ENCODE peak calls at places on chromosomes 4 and X, in eight cellular contexts. V, P, R, N, S, Q, J and Z are unnamed samples. For H3K9me3, the result is how much of the 10 kb centered on the place peaks cover.

GRCh38 chr4:169826634-169827187 is 69.0 kb upstream of the HPF1 start:
- DNase-seq in N (no peak), Q (no peak), P (no peak), R (no peak), V (no peak), J (no peak), S (no peak), Z (no peak)

GRCh38 chrX:149493567-149494562 is 11.2 kb downstream of the IDS start:
- DNase-seq in V (no peak), P (peak), R (no peak), S (no peak), Q (no peak), J (no peak), N (peak), Z (peak)

GRCh38 chr4:63233679-63234078 is 1175.6 kb downstream of the TECRL start:
- DNase-seq in P (no peak), V (no peak), Q (no peak), R (no peak), S (no peak), J (no peak), N (no peak), Z (no peak)

GRCh38 chr4:171676555-171677215 is 136.5 kb upstream of the GALNTL6 start:
- DNase-seq in S (no peak), R (no peak), N (no peak), J (no peak), V (no peak), P (no peak), Q (no peak), Z (no peak)

GRCh38 chr4:127446309-127446708 is 186.4 kb upstream of the INTU start:
- DNase-seq in N (no peak), P (no peak), J (no peak), S (no peak), Q (no peak), V (no peak), R (no peak), Z (no peak)

GRCh38 chrX:19678941-19679340 is 163.6 kb upstream of the MAP3K15 start:
- DNase-seq in S (no peak), N (no peak), V (no peak), P (no peak), R (no peak), J (no peak), Q (no peak), Z (no peak)

GRCh38 chr4:41410049-41410448 is 127.9 kb upstream of the LIMCH1 start:
- DNase-seq in P (no peak), S (peak), Q (no peak), N (no peak), J (no peak), R (no peak), V (no peak), Z (no peak)

GRCh38 chrX:153726286-153727107 is 1.8 kb downstream of the ABCD1 start:
- DNase-seq in Q (peak), P (peak), N (peak), S (peak), R (peak), J (no peak), V (no peak), Z (peak)

GRCh38 chr4:8548731-8549351 is 31.4 kb upstream of the GPR78 start:
- DNase-seq in R (no peak), P (no peak), Q (no peak), V (no peak), S (no peak), J (peak), N (no peak), Z (no peak)

GRCh38 chr4:124803641-124804040 is 91.1 kb upstream of the ANKRD50 start:
- DNase-seq in P (no peak), Q (no peak), N (no peak), J (no peak), S (peak), R (no peak), V (no peak), Z (no peak)

GRCh38 chr4:181939199-181939945 is 303.8 kb upstream of the TENM3 start:
- DNase-seq in V (no peak), P (no peak), N (no peak), Q (no peak), J (no peak), S (peak), R (peak), Z (no peak)

GRCh38 chr4:109676886-109677285 is 26.4 kb downstream of the CASP6 start:
- DNase-seq in N (no peak), R (no peak), Q (no peak), J (no peak), S (no peak), P (no peak), V (no peak), Z (no peak)

GRCh38 chrX:132258509-132258908 is 39.3 kb upstream of the RAP2C start:
- DNase-seq in Q (no peak), V (no peak), S (no peak), N (no peak), R (no peak), P (no peak), J (no peak), Z (no peak)

GRCh38 chr4:76342191-76342590 is 35.7 kb downstream of the STBD1 start:
- DNase-seq in S (no peak), P (no peak), Q (no peak), V (no peak), R (no peak), N (no peak), J (no peak), Z (no peak)

GRCh38 chr4:88458091-88458740 is 1.3 kb downstream of the HERC5 start:
- DNase-seq in J (no peak), N (no peak), S (no peak), Q (no peak), R (no peak), P (no peak), V (no peak), Z (no peak)

GRCh38 chr4:38318737-38319455 is 345.1 kb upstream of the KLF3 start:
- DNase-seq in V (peak), J (peak), R (peak), S (peak), N (peak), Q (peak), P (peak), Z (peak)

GRCh38 chr4:38320349-38320707 is 343.7 kb upstream of the KLF3 start:
- DNase-seq in S (no peak), R (no peak), Q (no peak), V (no peak), N (no peak), P (no peak), J (no peak), Z (no peak)

GRCh38 chr4:38320833-38321232 is 343.2 kb upstream of the KLF3 start:
- DNase-seq in P (no peak), Q (no peak), R (no peak), S (no peak), J (no peak), V (no peak), N (no peak), Z (no peak)

GRCh38 chr4:38317238-38317637 is 346.8 kb upstream of the KLF3 start:
- DNase-seq in J (no peak), V (no peak), S (no peak), Q (no peak), P (no peak), R (no peak), N (no peak), Z (no peak)

DNA sequence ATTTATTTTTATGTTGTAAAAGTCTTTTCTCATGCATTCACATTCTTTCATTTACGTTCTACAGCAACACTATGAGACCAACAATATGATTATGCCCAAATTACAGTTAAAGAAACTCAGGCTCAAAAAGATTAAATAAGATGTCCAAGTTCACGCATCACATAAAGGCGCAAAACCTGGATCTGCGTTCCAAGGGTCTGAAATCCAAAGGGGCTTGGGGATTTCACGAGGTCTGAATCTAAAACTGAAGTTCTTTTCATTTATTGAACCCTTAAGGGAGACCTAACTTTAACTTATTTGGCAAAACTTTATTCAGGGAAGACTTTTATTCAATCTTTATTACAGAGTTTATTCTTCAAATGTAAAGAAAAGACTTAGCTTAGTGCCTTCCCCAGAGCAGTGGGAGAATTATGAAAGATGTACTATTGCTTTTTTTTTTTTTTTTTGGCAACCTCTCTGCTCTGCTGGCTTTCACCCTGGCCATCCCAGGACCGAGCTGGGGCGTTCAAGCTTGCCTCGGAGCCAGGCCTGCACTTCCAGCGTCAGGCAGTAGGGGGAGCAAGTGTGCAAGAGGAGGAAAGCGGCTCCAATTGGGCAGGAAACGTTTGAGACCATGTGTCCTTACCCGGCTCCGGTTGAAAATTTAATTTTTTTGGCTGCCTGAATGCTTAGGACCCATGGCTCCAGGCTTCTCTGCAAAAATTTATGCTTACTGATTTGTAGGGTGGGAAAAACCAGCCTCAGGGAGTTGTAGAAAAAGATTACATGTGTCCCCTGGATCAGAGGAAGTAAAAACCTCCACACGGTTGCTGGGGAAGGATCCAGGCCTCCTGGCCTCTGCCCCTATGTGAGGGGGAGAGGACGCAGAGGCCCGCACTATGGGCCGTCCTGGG is 344.3 kb upstream of the KLF3 start:
- DNase-seq in S (peak), J (peak), R (peak), V (peak), Q (peak), N (peak), P (peak), Z (peak)
- TF ChIP-seq CTCF in S (peak), J (peak), R (peak), V (peak), Q (peak), N (peak), P (peak), Z (peak)

GRCh38 chr4:158538176-158538575 is 16.5 kb downstream of the RXFP1 start:
- DNase-seq in R (no peak), Q (no peak), S (peak), J (no peak), N (no peak), V (no peak), P (no peak), Z (no peak)

GRCh38 chr4:158536833-158537232 is 15.2 kb downstream of the RXFP1 start:
- DNase-seq in V (no peak), N (no peak), R (no peak), J (no peak), S (no peak), Q (no peak), P (no peak), Z (no peak)

GRCh38 chr4:158541506-158541905 is 19.8 kb downstream of the RXFP1 start:
- DNase-seq in J (no peak), N (no peak), S (no peak), V (no peak), Q (no peak), P (no peak), R (no peak), Z (no peak)

GRCh38 chr4:158540125-158540907 is 18.6 kb downstream of the RXFP1 start:
- DNase-seq in J (no peak), V (no peak), N (no peak), P (no peak), S (no peak), R (no peak), Q (no peak), Z (no peak)

GRCh38 chr4:158538911-158539310 is 17.2 kb downstream of the RXFP1 start:
- DNase-seq in S (no peak), V (no peak), J (no peak), R (no peak), Q (no peak), N (no peak), P (no peak), Z (no peak)
- H3K27ac ChIP-seq in S (no peak), V (no peak), J (no peak), R (no peak), Q (no peak), N (no peak), P (no peak), Z (no peak)

DNA sequence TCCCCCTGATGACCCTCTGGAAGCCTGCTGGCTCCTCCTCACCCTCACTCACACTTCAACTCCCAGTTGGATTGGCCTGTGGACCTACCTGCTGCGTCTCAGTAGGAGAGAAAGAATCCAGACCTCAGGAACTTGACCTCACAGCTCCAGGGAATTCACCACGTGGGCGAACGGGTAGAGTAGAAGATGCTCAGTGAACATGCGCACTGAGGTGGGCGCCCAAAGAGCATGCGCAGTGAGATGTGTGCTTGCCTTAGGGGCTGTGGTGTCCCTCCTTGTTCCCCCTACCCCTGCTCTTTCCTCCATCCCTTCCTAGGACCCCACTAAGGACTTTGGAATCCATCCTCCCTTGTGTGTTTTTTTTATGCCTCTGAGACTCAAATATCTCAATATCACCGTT is 12.9 kb downstream of the FOXR2 start:
- DNase-seq in Q (no peak), S (no peak), N (no peak), J (no peak), R (no peak), P (no peak), V (no peak), Z (no peak)
- H3K9me3 ChIP-seq in Q (half or more), S (under half), N (under half), J (under half), R (under half), P (under half), V (under half), Z (under half)

GRCh38 chr4:164383187-164384181 is 370.4 kb upstream of the SMIM31 start:
- DNase-seq in R (peak), J (no peak), V (no peak), S (peak), N (no peak), Q (peak), P (peak), Z (peak)
- TF ChIP-seq CTCF in R (peak), J (no peak), V (no peak), S (no peak), N (no peak), Q (peak), P (no peak), Z (no peak)

DNA sequence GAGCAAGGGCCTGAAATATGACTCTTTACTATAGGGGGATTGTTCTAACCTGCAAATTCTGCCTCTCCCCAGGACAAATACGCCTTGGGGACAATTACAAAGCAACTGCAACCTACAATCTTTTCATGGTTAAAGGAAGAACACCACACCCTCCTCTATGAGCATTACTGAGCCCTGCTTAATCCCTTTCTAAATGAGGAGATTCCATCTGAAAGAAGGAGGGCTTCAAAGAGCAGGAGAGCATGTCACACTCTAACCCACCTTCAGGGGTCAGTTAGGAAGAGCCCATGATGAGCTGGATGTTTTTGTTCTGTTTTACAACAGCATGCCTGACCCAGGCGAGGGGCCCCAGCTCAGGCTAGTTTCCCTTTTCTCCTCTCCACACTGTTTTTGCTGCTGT is 134.0 kb upstream of the ANXA3 start:
- DNase-seq in Q (no peak), N (no peak), P (no peak), J (no peak), V (no peak), R (peak), S (no peak), Z (no peak)
- H3K27ac ChIP-seq in Q (no peak), N (no peak), P (no peak), J (no peak), V (no peak), R (peak), S (no peak), Z (no peak)

GRCh38 chr4:49036528-49036927 is 50.5 kb downstream of the CWH43 start:
- DNase-seq in J (no peak), Q (no peak), S (no peak), R (no peak), V (no peak), P (no peak), N (no peak), Z (no peak)
- H3K9me3 ChIP-seq in J (under half), Q (half or more), S (under half), R (under half), V (under half), P (under half), N (under half), Z (under half)